ENCODE peak calls at places on chromosome 16, in eight cellular contexts. C is tibial artery; T is PC-3; I is upper lobe of right lung; G is activated naive CD4-positive, alpha-beta T cell; M is mucosa of descending colon; A is stimulated activated CD4-positive, alpha-beta T cell treated with anti-CD3 and anti-CD28 coated beads, Interleukin-15, amount 100 ng/mL, for 1 hour; H is HFFc6. X is an unnamed sample.

GRCh38 chr16:78194948-78195347 is 95.5 kb downstream of the WWOX start:
- DNase-seq in C (no peak), T (no peak), I (no peak), G (no peak), M (no peak), A (no peak), H (no peak), X (no peak)

GRCh38 chr16:53209489-53209888 is 154.7 kb downstream of the CHD9 start:
- DNase-seq in C (no peak), T (no peak), I (no peak), G (no peak), M (no peak), A (no peak), H (no peak), X (no peak)

GRCh38 chr16:85296859-85297698 is 184.8 kb upstream of the CIBAR2 start:
- DNase-seq in C (no peak), T (peak), I (peak), G (no peak), M (no peak), A (peak), H (peak), X (no peak)

GRCh38 chr16:83725313-83725712 is 82.5 kb upstream of the HSBP1 start:
- DNase-seq in C (no peak), T (no peak), I (no peak), G (no peak), M (no peak), A (no peak), H (no peak), X (no peak)

GRCh38 chr16:69865701-69866100 is 85.4 kb upstream of the CLEC18A start:
- DNase-seq in C (no peak), T (no peak), I (no peak), G (no peak), M (no peak), A (no peak), H (peak), X (no peak)

GRCh38 chr16:79159650-79160049 is 440.9 kb downstream of the MAF start:
- DNase-seq in C (no peak), T (no peak), I (no peak), G (no peak), M (no peak), A (no peak), H (no peak), X (no peak)

GRCh38 chr16:12462690-12463646 is 340.7 kb downstream of the CPPED1 start:
- DNase-seq in C (no peak), T (no peak), I (no peak), G (no peak), M (no peak), A (no peak), H (peak), X (no peak)

GRCh38 chr16:3503513-3503912 is 2.7 kb downstream of the CLUAP1 start:
- DNase-seq in C (peak), T (no peak), I (peak), G (no peak), M (peak), A (no peak), H (no peak), X (no peak)

GRCh38 chr16:69323428-69323827 is 7.0 kb downstream of the PDF start:
- DNase-seq in C (no peak), T (no peak), I (no peak), G (no peak), M (peak), A (no peak), H (no peak), X (no peak)